ENCODE peak calls at places on chromosome 17, in eight cellular contexts. One of them, this sample, is unnamed.

GRCh38 chr17:58249270-58250133 is 11.1 kb downstream of the LPO start:
- DNase-seq in Calu3: peak; percentile 56
- DNase-seq in cardiac fibroblast: peak; percentile 57
- DNase-seq in AG04449: no peak
- DNase-seq in left ventricle myocardium inferior: peak; percentile 64
- DNase-seq in cardiac muscle cell: peak; percentile 67
- DNase-seq in fibroblast of the aortic adventitia: peak; percentile 51
- DNase-seq in AG09319: peak; percentile 8
- DNase-seq in this sample: peak; percentile 29

GRCh38 chr17:58308173-58308984 is 20.2 kb downstream of the TSPOAP1 start:
- DNase-seq in Calu3: peak; percentile 21
- DNase-seq in cardiac fibroblast: no peak
- DNase-seq in AG04449: no peak
- DNase-seq in left ventricle myocardium inferior: no peak
- DNase-seq in cardiac muscle cell: peak; percentile 20
- DNase-seq in fibroblast of the aortic adventitia: no peak
- DNase-seq in AG09319: no peak
- DNase-seq in this sample: no peak

GRCh38 chr17:78479369-78479768 is 97.8 kb downstream of the DNAH17 start:
- DNase-seq in Calu3: no peak
- DNase-seq in cardiac fibroblast: no peak
- DNase-seq in AG04449: no peak
- DNase-seq in left ventricle myocardium inferior: no peak
- DNase-seq in cardiac muscle cell: no peak
- DNase-seq in fibroblast of the aortic adventitia: no peak
- DNase-seq in AG09319: no peak
- DNase-seq in this sample: no peak

GRCh38 chr17:32103476-32104113 is 38.7 kb upstream of the RHOT1 start:
- DNase-seq in Calu3: no peak
- DNase-seq in cardiac fibroblast: peak; percentile 69
- DNase-seq in AG04449: no peak
- DNase-seq in left ventricle myocardium inferior: no peak
- DNase-seq in cardiac muscle cell: peak; percentile 54
- DNase-seq in fibroblast of the aortic adventitia: peak; percentile 72
- DNase-seq in AG09319: peak; percentile 20
- DNase-seq in this sample: no peak

GRCh38 chr17:1714488-1714979 is 4.4 kb upstream of the TLCD2 start:
- DNase-seq in Calu3: peak; percentile 96
- DNase-seq in cardiac fibroblast: peak; percentile 99
- DNase-seq in AG04449: peak; percentile 94
- DNase-seq in left ventricle myocardium inferior: peak; percentile 99
- DNase-seq in cardiac muscle cell: peak; percentile 99
- DNase-seq in fibroblast of the aortic adventitia: no peak
- DNase-seq in AG09319: peak; percentile 97
- DNase-seq in this sample: peak; percentile 98

GRCh38 chr17:19010729-19011505 is 6.4 kb upstream of the FAM83G start:
- DNase-seq in Calu3: no peak
- DNase-seq in cardiac fibroblast: peak; percentile 24
- DNase-seq in AG04449: no peak
- DNase-seq in left ventricle myocardium inferior: no peak
- DNase-seq in cardiac muscle cell: no peak
- DNase-seq in fibroblast of the aortic adventitia: no peak
- DNase-seq in AG09319: no peak
- DNase-seq in this sample: no peak

GRCh38 chr17:63696381-63696961 is 3.5 kb downstream of the LIMD2 start:
- DNase-seq in Calu3: no peak
- DNase-seq in cardiac fibroblast: peak; percentile 55
- DNase-seq in AG04449: no peak
- DNase-seq in left ventricle myocardium inferior: no peak
- DNase-seq in cardiac muscle cell: peak; percentile 47
- DNase-seq in fibroblast of the aortic adventitia: peak; percentile 28
- DNase-seq in AG09319: no peak
- DNase-seq in this sample: no peak

GRCh38 chr17:15742921-15743320 is 10.8 kb downstream of the TBC1D26 start:
- DNase-seq in Calu3: no peak
- DNase-seq in cardiac fibroblast: no peak
- DNase-seq in AG04449: no peak
- DNase-seq in left ventricle myocardium inferior: no peak
- DNase-seq in cardiac muscle cell: no peak
- DNase-seq in fibroblast of the aortic adventitia: no peak
- DNase-seq in AG09319: no peak
- DNase-seq in this sample: no peak

GRCh38 chr17:76397184-76397583 is 12.8 kb downstream of the SPHK1 start:
- DNase-seq in Calu3: no peak
- DNase-seq in cardiac fibroblast: no peak
- DNase-seq in AG04449: no peak
- DNase-seq in left ventricle myocardium inferior: no peak
- DNase-seq in cardiac muscle cell: no peak
- DNase-seq in fibroblast of the aortic adventitia: no peak
- DNase-seq in AG09319: no peak
- DNase-seq in this sample: no peak

GRCh38 chr17:71902931-71903506 is 217.8 kb upstream of the SOX9 start:
- DNase-seq in Calu3: no peak
- DNase-seq in cardiac fibroblast: peak; percentile 12
- DNase-seq in AG04449: no peak
- DNase-seq in left ventricle myocardium inferior: no peak
- DNase-seq in cardiac muscle cell: peak; percentile 3
- DNase-seq in fibroblast of the aortic adventitia: no peak
- DNase-seq in AG09319: no peak
- DNase-seq in this sample: no peak

GRCh38 chr17:1714980-1715802 is 5.0 kb upstream of the TLCD2 start:
- DNase-seq in Calu3: peak; percentile 89
- DNase-seq in cardiac fibroblast: peak; percentile 97
- DNase-seq in AG04449: peak; percentile 57
- DNase-seq in left ventricle myocardium inferior: peak; percentile 94
- DNase-seq in cardiac muscle cell: peak; percentile 96
- DNase-seq in fibroblast of the aortic adventitia: peak; percentile 99
- DNase-seq in AG09319: peak; percentile 90
- DNase-seq in this sample: peak; percentile 72

GRCh38 chr17:57773557-57773956 is 28.5 kb upstream of the CCDC182 start:
- DNase-seq in Calu3: no peak
- DNase-seq in cardiac fibroblast: no peak
- DNase-seq in AG04449: no peak
- DNase-seq in left ventricle myocardium inferior: no peak
- DNase-seq in cardiac muscle cell: no peak
- DNase-seq in fibroblast of the aortic adventitia: no peak
- DNase-seq in AG09319: no peak
- DNase-seq in this sample: no peak

GRCh38 chr17:51508048-51508447 is 247.7 kb downstream of the UTP18 start:
- DNase-seq in Calu3: no peak
- DNase-seq in cardiac fibroblast: no peak
- DNase-seq in AG04449: no peak
- DNase-seq in left ventricle myocardium inferior: no peak
- DNase-seq in cardiac muscle cell: no peak
- DNase-seq in fibroblast of the aortic adventitia: no peak
- DNase-seq in AG09319: no peak
- DNase-seq in this sample: no peak

GRCh38 chr17:76534831-76535732 is 2.4 kb downstream of the CYGB start:
- DNase-seq in Calu3: no peak
- DNase-seq in cardiac fibroblast: no peak
- DNase-seq in AG04449: no peak
- DNase-seq in left ventricle myocardium inferior: peak; percentile 14
- DNase-seq in cardiac muscle cell: no peak
- DNase-seq in fibroblast of the aortic adventitia: no peak
- DNase-seq in AG09319: no peak
- DNase-seq in this sample: no peak

GRCh38 chr17:72136692-72137550 is 16.1 kb downstream of the SOX9 start:
- DNase-seq in Calu3: no peak
- DNase-seq in cardiac fibroblast: no peak
- DNase-seq in AG04449: no peak
- DNase-seq in left ventricle myocardium inferior: no peak
- DNase-seq in cardiac muscle cell: no peak
- DNase-seq in fibroblast of the aortic adventitia: peak; percentile 35
- DNase-seq in AG09319: no peak
- DNase-seq in this sample: no peak

GRCh38 chr17:81447331-81447933 is 52.2 kb downstream of the BAHCC1 start:
- DNase-seq in Calu3: no peak
- DNase-seq in cardiac fibroblast: no peak
- DNase-seq in AG04449: no peak
- DNase-seq in left ventricle myocardium inferior: no peak
- DNase-seq in cardiac muscle cell: no peak
- DNase-seq in fibroblast of the aortic adventitia: no peak
- DNase-seq in AG09319: no peak
- DNase-seq in this sample: no peak

GRCh38 chr17:48036693-48037035 is 933 bp downstream of the COPZ2 start:
- DNase-seq in Calu3: no peak
- DNase-seq in cardiac fibroblast: no peak
- DNase-seq in AG04449: no peak
- DNase-seq in left ventricle myocardium inferior: no peak
- DNase-seq in cardiac muscle cell: no peak
- DNase-seq in fibroblast of the aortic adventitia: no peak
- DNase-seq in AG09319: no peak
- DNase-seq in this sample: no peak

GRCh38 chr17:78970834-78971763 is 8.6 kb downstream of the LGALS3BP start:
- DNase-seq in Calu3: peak; percentile 79
- DNase-seq in cardiac fibroblast: peak; percentile 82
- DNase-seq in AG04449: no peak
- DNase-seq in left ventricle myocardium inferior: peak; percentile 85
- DNase-seq in cardiac muscle cell: peak; percentile 81
- DNase-seq in fibroblast of the aortic adventitia: peak; percentile 79
- DNase-seq in AG09319: no peak
- DNase-seq in this sample: peak; percentile 93

GRCh38 chr17:31272803-31273202 is 24.2 kb downstream of the OMG start:
- DNase-seq in Calu3: no peak
- DNase-seq in cardiac fibroblast: no peak
- DNase-seq in AG04449: no peak
- DNase-seq in left ventricle myocardium inferior: no peak
- DNase-seq in cardiac muscle cell: no peak
- DNase-seq in fibroblast of the aortic adventitia: no peak
- DNase-seq in AG09319: no peak
- DNase-seq in this sample: no peak

GRCh38 chr17:71184716-71185115 is 936.1 kb upstream of the SOX9 start:
- DNase-seq in Calu3: no peak
- DNase-seq in cardiac fibroblast: no peak
- DNase-seq in AG04449: no peak
- DNase-seq in left ventricle myocardium inferior: no peak
- DNase-seq in cardiac muscle cell: no peak
- DNase-seq in fibroblast of the aortic adventitia: no peak
- DNase-seq in AG09319: no peak
- DNase-seq in this sample: no peak

GRCh38 chr17:16945513-16946201 is 26.3 kb downstream of the TNFRSF13B start:
- DNase-seq in Calu3: no peak
- DNase-seq in cardiac fibroblast: no peak
- DNase-seq in AG04449: no peak
- DNase-seq in left ventricle myocardium inferior: no peak
- DNase-seq in cardiac muscle cell: no peak
- DNase-seq in fibroblast of the aortic adventitia: no peak
- DNase-seq in AG09319: no peak
- DNase-seq in this sample: no peak
- TF ChIP-seq CTCF in Calu3: no peak
- TF ChIP-seq CTCF in cardiac fibroblast: no peak
- TF ChIP-seq CTCF in AG04449: no peak
- TF ChIP-seq CTCF in left ventricle myocardium inferior: no peak
- TF ChIP-seq CTCF in cardiac muscle cell: no peak
- TF ChIP-seq CTCF in fibroblast of the aortic adventitia: no peak
- TF ChIP-seq CTCF in AG09319: no peak
- TF ChIP-seq CTCF in this sample: no peak

DNA sequence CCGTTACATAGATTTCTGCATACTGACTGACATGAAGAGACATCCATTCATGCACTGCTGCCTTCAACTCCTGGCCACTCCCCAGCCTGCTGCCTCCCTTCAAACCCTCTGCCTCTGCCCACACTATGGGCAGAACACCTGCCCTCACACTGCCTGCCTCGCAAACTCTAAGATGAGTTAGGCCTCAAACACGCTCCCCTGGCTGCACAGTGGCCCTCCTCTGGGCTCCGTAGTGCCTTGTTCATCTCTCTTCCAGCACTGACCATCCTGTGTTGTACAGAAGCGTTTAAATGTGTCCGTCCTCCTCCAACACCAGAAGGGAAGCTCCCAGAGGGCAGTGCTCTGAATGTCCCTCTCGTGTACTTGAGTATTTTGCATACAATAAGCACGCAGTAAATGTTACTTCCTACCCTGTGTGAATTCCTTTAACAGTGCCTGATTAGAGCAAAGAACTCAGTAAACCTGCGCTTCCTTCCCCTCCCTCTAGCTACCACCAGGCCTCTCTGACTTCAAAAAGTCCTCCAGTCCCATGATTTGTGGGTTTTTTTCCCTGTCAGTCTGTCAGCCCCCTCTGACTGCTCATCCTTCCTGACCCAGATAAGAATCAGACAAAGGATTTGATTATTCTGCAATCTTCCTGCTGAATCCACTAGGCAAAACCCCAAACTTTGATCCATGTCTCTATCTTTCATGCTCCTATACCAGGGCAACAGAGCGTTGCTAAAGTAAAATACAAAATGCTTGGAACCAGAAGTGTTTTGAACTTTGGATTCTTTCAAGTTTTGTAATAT is 3.9 kb downstream of the DHX33 start:
- DNase-seq in Calu3: no peak
- DNase-seq in cardiac fibroblast: no peak
- DNase-seq in AG04449: no peak
- DNase-seq in left ventricle myocardium inferior: no peak
- DNase-seq in cardiac muscle cell: no peak
- DNase-seq in fibroblast of the aortic adventitia: no peak
- DNase-seq in AG09319: no peak
- DNase-seq in this sample: no peak
- TF ChIP-seq CTCF in Calu3: no peak
- TF ChIP-seq CTCF in cardiac fibroblast: no peak
- TF ChIP-seq CTCF in AG04449: no peak
- TF ChIP-seq CTCF in left ventricle myocardium inferior: no peak
- TF ChIP-seq CTCF in cardiac muscle cell: no peak
- TF ChIP-seq CTCF in fibroblast of the aortic adventitia: no peak
- TF ChIP-seq CTCF in AG09319: no peak
- TF ChIP-seq CTCF in this sample: no peak

GRCh38 chr17:14361945-14362508 is 61.1 kb downstream of the HS3ST3B1 start:
- DNase-seq in Calu3: no peak
- DNase-seq in cardiac fibroblast: no peak
- DNase-seq in AG04449: no peak
- DNase-seq in left ventricle myocardium inferior: no peak
- DNase-seq in cardiac muscle cell: no peak
- DNase-seq in fibroblast of the aortic adventitia: no peak
- DNase-seq in AG09319: no peak
- DNase-seq in this sample: no peak
- TF ChIP-seq CTCF in Calu3: no peak
- TF ChIP-seq CTCF in cardiac fibroblast: no peak
- TF ChIP-seq CTCF in AG04449: no peak
- TF ChIP-seq CTCF in left ventricle myocardium inferior: no peak
- TF ChIP-seq CTCF in cardiac muscle cell: no peak
- TF ChIP-seq CTCF in fibroblast of the aortic adventitia: no peak
- TF ChIP-seq CTCF in AG09319: no peak
- TF ChIP-seq CTCF in this sample: no peak

DNA sequence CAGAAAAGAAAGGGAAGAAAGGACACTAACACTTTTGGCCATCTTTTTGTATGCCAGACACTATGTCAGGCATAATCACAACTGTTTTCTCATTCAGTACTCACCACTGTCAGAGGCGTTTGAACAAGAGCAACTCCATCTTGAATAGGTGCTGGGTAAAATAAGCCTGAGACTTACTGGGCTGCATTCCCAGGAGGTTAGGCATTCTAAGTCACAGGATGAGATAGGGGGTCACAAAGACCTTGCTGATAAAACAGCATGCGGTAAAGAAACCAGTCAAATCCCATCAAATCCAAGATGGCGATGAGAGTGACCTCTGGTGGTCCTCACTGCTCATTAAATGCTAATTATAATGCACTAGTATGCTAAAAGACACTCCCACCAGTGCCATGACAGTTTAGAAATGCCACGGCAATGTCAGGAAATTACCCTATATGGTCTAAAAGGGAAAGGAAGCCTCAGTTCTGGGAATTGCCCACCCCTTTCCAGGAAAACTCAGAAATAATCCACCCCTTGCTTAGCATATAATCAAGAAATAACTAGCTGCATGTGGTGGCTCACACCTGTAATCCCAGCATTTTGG is 14.9 kb upstream of the LYRM9 start:
- DNase-seq in Calu3: no peak
- DNase-seq in cardiac fibroblast: no peak
- DNase-seq in AG04449: no peak
- DNase-seq in left ventricle myocardium inferior: no peak
- DNase-seq in cardiac muscle cell: no peak
- DNase-seq in fibroblast of the aortic adventitia: no peak
- DNase-seq in AG09319: no peak
- DNase-seq in this sample: no peak
- TF ChIP-seq CTCF in Calu3: no peak
- TF ChIP-seq CTCF in cardiac fibroblast: no peak
- TF ChIP-seq CTCF in AG04449: no peak
- TF ChIP-seq CTCF in left ventricle myocardium inferior: no peak
- TF ChIP-seq CTCF in cardiac muscle cell: no peak
- TF ChIP-seq CTCF in fibroblast of the aortic adventitia: no peak
- TF ChIP-seq CTCF in AG09319: no peak
- TF ChIP-seq CTCF in this sample: no peak